ENCODE peak calls at places on chromosomes 5 and 9, in eight cellular contexts. C is right lobe of liver, G is Peyer's patch, U is psoas muscle, J is GM23338, P is cardiac muscle cell, H is tibial artery, Y is HCT116. Q is an unnamed sample.

GRCh38 chr9:116673375-116673774 is 13.7 kb upstream of the TRIM32 start:
- DNase-seq in Y (no peak), H (no peak), U (no peak), G (no peak), C (no peak), P (no peak), J (no peak), Q (no peak)

GRCh38 chr9:19701274-19701673 is 87.6 kb downstream of the SLC24A2 start:
- DNase-seq in U (no peak), G (no peak), J (no peak), Y (no peak), H (no peak), C (no peak), P (no peak), Q (no peak)

GRCh38 chr9:32783168-32783891 is at the start of gene TMEM215:
- DNase-seq in J (peak), H (no peak), G (peak), C (no peak), P (peak), U (peak), Y (no peak), Q (no peak)

GRCh38 chr9:89171693-89172092 is 6.9 kb downstream of the SHC3 start:
- DNase-seq in J (no peak), G (no peak), U (no peak), C (no peak), Y (no peak), H (no peak), P (no peak), Q (no peak)

GRCh38 chr5:52922384-52922783 is 66.8 kb upstream of the ITGA2 start:
- DNase-seq in C (no peak), U (no peak), G (no peak), Y (peak), H (no peak), J (peak), P (no peak), Q (peak)

GRCh38 chr5:96629774-96630173 is 32.4 kb upstream of the CAST start:
- DNase-seq in P (peak), Y (peak), G (no peak), C (no peak), J (no peak), H (peak), U (no peak), Q (peak)

GRCh38 chr9:91421022-91421765 is 2.4 kb downstream of the NFIL3 start:
- DNase-seq in U (peak), G (peak), H (no peak), C (peak), P (peak), J (peak), Y (no peak), Q (peak)

GRCh38 chr9:95409650-95410426 is 92.3 kb upstream of the FANCC start:
- DNase-seq in Y (peak), J (no peak), C (no peak), P (no peak), G (no peak), U (no peak), H (no peak), Q (peak)

GRCh38 chr5:154446183-154447073 is 631 bp downstream of the SAP30L start:
- DNase-seq in J (peak), Y (no peak), C (peak), H (peak), G (peak), U (peak), P (peak), Q (peak)

GRCh38 chr5:44870430-44870829 is 61.7 kb downstream of the MRPS30 start:
- DNase-seq in C (no peak), Y (no peak), G (no peak), H (no peak), J (no peak), U (no peak), P (no peak), Q (no peak)

GRCh38 chr5:153148624-153148976 is 341.9 kb upstream of the GRIA1 start:
- DNase-seq in P (no peak), C (no peak), Y (no peak), H (no peak), G (no peak), J (no peak), U (no peak), Q (no peak)

GRCh38 chr5:28301676-28302075 is 1263.3 kb upstream of the CDH9 start:
- DNase-seq in P (no peak), U (no peak), H (no peak), J (no peak), G (no peak), Y (no peak), C (no peak), Q (peak)

GRCh38 chr5:61275841-61276240 is 56.2 kb upstream of the ZSWIM6 start:
- DNase-seq in C (peak), Y (no peak), P (no peak), H (peak), J (no peak), G (no peak), U (peak), Q (peak)

GRCh38 chr5:177189416-177189815 is 55.8 kb downstream of the NSD1 start:
- DNase-seq in P (no peak), J (no peak), Y (no peak), C (no peak), G (no peak), H (no peak), U (no peak), Q (no peak)

GRCh38 chr9:135070198-135070951 is 17.1 kb upstream of the OLFM1 start:
- DNase-seq in C (peak), U (no peak), P (no peak), G (peak), J (peak), Y (no peak), H (no peak), Q (no peak)

GRCh38 chr5:176748073-176748966 is 62.0 kb upstream of the UNC5A start:
- DNase-seq in P (no peak), H (peak), J (no peak), U (no peak), C (peak), Y (no peak), G (no peak), Q (no peak)

GRCh38 chr5:132830436-132831094 is at the start of gene SHROOM1:
- DNase-seq in C (peak), Y (peak), U (peak), G (peak), H (no peak), J (peak), P (peak), Q (no peak)

GRCh38 chr9:131333771-131334567 is 44.4 kb downstream of the PLPP7 start:
- DNase-seq in U (no peak), Y (no peak), G (no peak), H (no peak), C (no peak), J (no peak), P (no peak), Q (no peak)

GRCh38 chr9:128136816-128137793 is 9.6 kb upstream of the PTGES2 start:
- DNase-seq in Y (no peak), J (no peak), P (no peak), U (peak), H (no peak), C (peak), G (peak), Q (peak)

GRCh38 chr5:1874348-1874747 is 8.4 kb downstream of the IRX4 start:
- DNase-seq in G (no peak), P (no peak), Y (no peak), U (no peak), C (no peak), J (peak), H (no peak), Q (no peak)

GRCh38 chr9:122095010-122095767 is 2.1 kb upstream of the TTLL11 start:
- DNase-seq in U (no peak), Y (peak), P (peak), J (peak), G (no peak), H (peak), C (no peak), Q (peak)

GRCh38 chr5:27906911-27907590 is 868.7 kb upstream of the CDH9 start:
- DNase-seq in G (no peak), Y (no peak), H (no peak), C (no peak), U (no peak), P (no peak), J (no peak), Q (no peak)

GRCh38 chr5:129014185-129014584 is 48.9 kb downstream of the SLC27A6 start:
- DNase-seq in P (no peak), Y (no peak), U (no peak), C (no peak), G (no peak), J (no peak), H (no peak), Q (no peak)
- TF ChIP-seq CTCF in P (no peak), Y (no peak), U (no peak), C (no peak), G (no peak), J (no peak), H (no peak), Q (no peak)

DNA sequence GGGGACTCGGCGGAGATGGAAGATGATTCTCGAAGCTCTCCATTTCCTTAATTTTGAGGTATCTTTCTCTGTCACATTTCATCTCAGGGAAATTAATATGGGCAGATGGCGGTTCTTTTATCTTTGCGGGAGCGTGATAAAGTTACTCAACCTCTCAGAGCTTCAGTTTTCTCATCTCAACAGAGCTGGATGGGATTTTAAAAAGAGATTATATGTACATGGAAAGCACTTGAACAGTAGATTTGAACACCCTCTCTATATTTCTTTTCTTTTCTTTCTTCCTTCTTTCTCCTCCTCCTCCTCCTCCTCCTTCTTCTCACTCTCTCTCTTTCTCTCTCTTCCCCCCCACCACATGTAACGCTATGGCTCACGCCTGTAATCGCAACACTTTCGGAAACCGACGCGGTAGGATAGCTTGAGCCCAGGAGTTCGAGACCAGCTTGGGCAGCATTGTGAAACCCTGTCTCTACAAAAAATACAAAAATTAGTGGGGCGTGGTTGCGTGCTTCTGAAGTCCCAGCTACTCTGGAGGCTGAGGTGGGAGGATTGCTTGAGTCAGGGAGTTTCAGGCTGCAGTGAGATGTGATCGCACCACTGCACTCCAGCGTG is 603 bp upstream of the GLDC start:
- DNase-seq in U (no peak), J (no peak), P (no peak), H (no peak), Y (no peak), G (no peak), C (no peak), Q (no peak)
- H3K27ac ChIP-seq in U (no peak), J (peak), P (no peak), H (no peak), Y (peak), G (no peak), C (peak), Q (no peak)

DNA sequence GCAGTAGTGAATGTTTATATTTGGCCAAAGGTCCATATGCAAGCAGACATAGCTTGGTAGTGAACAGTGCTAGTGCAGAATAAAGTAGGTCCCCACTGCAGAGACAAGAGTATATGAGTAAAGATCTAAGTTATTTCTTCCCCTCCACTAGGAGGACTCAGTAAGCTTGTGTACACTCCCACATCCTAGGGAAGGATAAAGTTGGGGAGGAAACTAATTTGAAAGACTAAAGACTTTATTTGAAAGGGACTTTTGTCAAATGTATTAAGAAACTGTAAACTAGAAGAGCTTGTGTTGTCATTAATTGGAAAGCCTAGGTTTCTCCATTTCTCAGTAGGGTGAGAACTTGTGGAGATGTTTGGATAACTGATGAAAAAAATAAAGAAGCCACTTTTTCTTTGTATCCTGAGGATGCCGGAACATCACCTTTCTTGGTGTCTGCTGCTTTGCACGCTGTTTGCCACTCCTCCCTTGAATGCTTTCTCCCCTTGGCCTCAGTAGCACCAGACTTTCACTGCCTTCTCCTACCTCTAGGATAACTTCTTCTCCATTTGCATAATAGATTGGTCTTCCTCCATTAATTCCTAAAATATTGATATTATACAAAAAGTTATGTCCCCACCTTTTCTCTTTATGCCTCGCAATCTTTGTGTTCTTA is 329.0 kb downstream of the PARP8 start:
- DNase-seq in C (no peak), G (no peak), Y (no peak), H (no peak), J (peak), U (no peak), P (no peak), Q (no peak)
- TF ChIP-seq CTCF in C (no peak), G (no peak), Y (no peak), H (no peak), J (peak), U (no peak), P (no peak), Q (no peak)

GRCh38 chr5:56048124-56048523 is 53.4 kb upstream of the IL6ST start:
- DNase-seq in H (no peak), Y (no peak), G (no peak), P (no peak), U (no peak), J (no peak), C (no peak), Q (no peak)
- H3K27ac ChIP-seq in H (no peak), Y (no peak), G (no peak), P (no peak), U (no peak), J (no peak), C (no peak), Q (no peak)

DNA sequence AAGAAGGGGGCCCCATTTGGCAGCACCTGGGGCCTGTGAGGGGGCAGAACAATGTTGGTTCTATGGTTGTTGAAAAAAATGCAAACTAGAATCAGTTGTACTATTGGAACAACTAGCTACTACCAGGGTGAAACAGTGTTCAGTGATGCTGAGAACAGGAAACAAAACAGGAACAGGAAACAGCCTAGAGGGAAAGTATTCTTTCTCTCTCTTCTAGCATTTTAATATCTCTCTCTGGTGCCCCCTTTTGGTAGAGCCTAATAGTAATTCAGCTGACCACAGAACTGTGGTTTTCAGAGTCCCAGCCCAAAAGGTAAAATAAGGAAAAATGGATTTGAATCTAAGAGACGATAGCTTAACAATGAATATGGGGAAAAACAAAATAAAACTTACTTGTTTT is 138.0 kb upstream of the KCNN2 start:
- DNase-seq in Y (peak), P (no peak), H (no peak), G (no peak), C (no peak), U (no peak), J (peak), Q (peak)
- TF ChIP-seq CTCF in Y (no peak), P (peak), H (no peak), G (peak), C (peak), U (peak), J (peak), Q (peak)

GRCh38 chr5:107672212-107673105 is 1.7 kb upstream of the EFNA5 start:
- DNase-seq in P (peak), C (peak), Y (peak), H (peak), G (peak), J (peak), U (peak), Q (peak)
- H3K27ac ChIP-seq in P (no peak), C (no peak), Y (no peak), H (peak), G (no peak), J (no peak), U (no peak), Q (peak)

DNA sequence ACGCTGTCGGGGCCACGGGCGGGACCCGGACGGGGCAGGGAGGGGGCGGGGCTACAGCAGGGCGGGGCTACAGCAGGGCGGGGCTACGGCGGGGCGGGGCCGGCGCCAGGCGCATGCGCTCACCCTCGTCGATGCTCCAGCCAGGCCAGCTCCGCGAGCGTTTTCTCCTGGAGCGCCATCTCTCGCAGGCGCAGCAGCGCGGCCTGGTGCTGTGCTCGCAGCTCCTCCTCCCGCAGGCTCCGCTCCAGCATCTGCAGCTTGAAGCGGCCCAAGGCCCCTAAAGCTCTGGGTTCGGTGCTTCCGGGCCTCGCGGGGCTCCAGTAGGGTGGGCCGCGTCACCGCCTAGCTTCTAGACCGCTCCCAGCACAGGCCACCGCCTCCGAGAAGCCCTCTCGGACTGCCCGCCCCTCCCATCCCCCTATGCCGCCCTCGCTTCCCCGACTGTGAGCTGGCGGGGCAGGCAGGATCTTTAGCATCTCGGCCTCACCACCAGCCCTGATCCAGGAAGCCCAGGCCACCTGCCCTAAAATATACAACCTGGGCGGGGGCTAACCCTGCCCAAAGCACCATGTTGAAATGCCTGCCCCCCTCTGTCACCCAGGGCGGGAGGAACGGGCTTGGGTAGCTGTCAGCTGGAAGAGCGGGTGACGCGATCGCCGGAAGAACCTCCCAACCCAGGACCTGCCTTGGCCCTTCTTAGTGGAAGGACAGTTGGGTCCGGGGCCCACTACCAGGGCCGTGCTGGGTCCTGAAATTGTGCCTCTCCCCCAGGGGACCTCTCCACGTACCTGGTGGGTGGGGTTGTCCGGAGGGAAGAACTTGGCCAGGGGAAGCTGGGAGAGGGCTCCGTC is 21.9 kb upstream of the QSOX2 start:
- DNase-seq in J (peak), U (peak), Y (peak), C (peak), G (peak), H (peak), P (peak), Q (peak)
- TF ChIP-seq CTCF in J (peak), U (no peak), Y (no peak), C (no peak), G (no peak), H (no peak), P (peak), Q (peak)